ENCODE peak calls at places on chromosomes 13 and 19, in eight cellular contexts. E is WTC11, U is upper lobe of left lung, I is heart left ventricle, O is tibial artery, Z is Calu3, D is BJ, V is PC-9. F is an unnamed sample.

GRCh38 chr19:48598996-48599626 is 7.4 kb upstream of the SPACA4 start:
- DNase-seq in D (no peak), I (no peak), Z (no peak), V (no peak), U (no peak), O (no peak), E (no peak), F (no peak)

GRCh38 chr19:480016-480855 is 16.1 kb upstream of the MADCAM1 start:
- DNase-seq in D (no peak), O (peak), U (peak), V (no peak), I (peak), Z (peak), E (peak), F (no peak)

GRCh38 chr13:44436589-44437337 is 63.1 kb downstream of the SERP2 start:
- DNase-seq in V (peak), U (peak), D (peak), I (peak), E (peak), Z (peak), O (peak), F (peak)

GRCh38 chr13:95067303-95067702 is 233.9 kb downstream of the ABCC4 start:
- DNase-seq in V (no peak), D (no peak), I (no peak), O (no peak), E (no peak), U (no peak), Z (no peak), F (no peak)

GRCh38 chr13:35990196-35990595 is 141.0 kb downstream of the DCLK1 start:
- DNase-seq in D (no peak), Z (no peak), E (peak), V (no peak), U (no peak), I (no peak), O (no peak), F (no peak)

GRCh38 chr19:4101496-4101770 is 22.5 kb downstream of the MAP2K2 start:
- DNase-seq in E (no peak), I (no peak), Z (no peak), V (no peak), D (no peak), U (no peak), O (no peak), F (no peak)

GRCh38 chr19:17148130-17148529 is 67.0 kb upstream of the USE1 start:
- DNase-seq in U (no peak), V (no peak), I (no peak), Z (no peak), E (no peak), D (no peak), O (no peak), F (no peak)

GRCh38 chr19:46724468-46724867 is 7.6 kb upstream of the PRKD2 start:
- DNase-seq in V (peak), I (no peak), D (no peak), E (no peak), O (no peak), U (no peak), Z (no peak), F (no peak)

GRCh38 chr19:5642204-5642603 is 19.3 kb downstream of the SAFB start:
- DNase-seq in Z (no peak), I (no peak), O (no peak), U (no peak), E (no peak), V (no peak), D (no peak), F (no peak)

GRCh38 chr13:97332725-97333124 is 101.2 kb upstream of the RAP2A start:
- DNase-seq in U (no peak), Z (no peak), D (no peak), O (no peak), E (no peak), V (no peak), I (no peak), F (no peak)

GRCh38 chr13:109933476-109933875 is 147.1 kb upstream of the IRS2 start:
- DNase-seq in E (no peak), Z (no peak), I (no peak), D (no peak), U (no peak), V (no peak), O (no peak), F (no peak)

GRCh38 chr13:92806215-92806614 is 420.4 kb upstream of the GPC6 start:
- DNase-seq in I (no peak), V (no peak), O (no peak), E (no peak), U (no peak), Z (no peak), D (no peak), F (no peak)

GRCh38 chr13:51058461-51059167 is 52.5 kb downstream of the C13orf42 start:
- DNase-seq in U (no peak), E (no peak), O (no peak), V (no peak), Z (no peak), I (no peak), D (no peak), F (no peak)

GRCh38 chr13:25762795-25763377 is 288.9 kb downstream of the SHISA2 start:
- DNase-seq in Z (no peak), I (no peak), E (no peak), V (no peak), U (no peak), D (no peak), O (no peak), F (no peak)

GRCh38 chr19:28023064-28023463 is 1189.9 kb downstream of the UQCRFS1 start:
- DNase-seq in O (no peak), D (no peak), V (no peak), Z (no peak), U (no peak), E (no peak), I (no peak), F (no peak)

GRCh38 chr19:8334458-8335342 is 8.4 kb downstream of the KANK3 start:
- DNase-seq in D (no peak), E (peak), V (peak), I (no peak), O (no peak), Z (peak), U (peak), F (peak)

GRCh38 chr19:58538257-58539168 is 5.4 kb upstream of the TRIM28 start:
- DNase-seq in U (no peak), O (no peak), D (no peak), E (peak), V (no peak), I (peak), Z (peak), F (no peak)

GRCh38 chr13:44470623-44471562 is 97.3 kb downstream of the SERP2 start:
- DNase-seq in Z (no peak), D (no peak), I (no peak), O (no peak), E (no peak), U (no peak), V (no peak), F (peak)

GRCh38 chr13:113768018-113768905 is 9.2 kb downstream of the TMEM255B start:
- DNase-seq in I (no peak), U (no peak), E (no peak), O (no peak), V (no peak), D (no peak), Z (no peak), F (no peak)

GRCh38 chr19:47075179-47075811 is 26.9 kb upstream of the TMEM160 start:
- DNase-seq in Z (no peak), D (no peak), I (no peak), O (no peak), U (peak), E (no peak), V (no peak), F (no peak)

GRCh38 chr13:35953537-35954206 is 177.5 kb downstream of the DCLK1 start:
- DNase-seq in Z (peak), D (peak), I (peak), O (peak), U (peak), E (peak), V (peak), F (peak)

GRCh38 chr19:38034153-38034835 is 127.3 kb downstream of the SIPA1L3 start:
- DNase-seq in Z (no peak), U (no peak), V (no peak), D (no peak), I (no peak), O (peak), E (no peak), F (no peak)

GRCh38 chr19:38032151-38032550 is 125.1 kb downstream of the SIPA1L3 start:
- DNase-seq in O (no peak), I (no peak), D (no peak), Z (no peak), U (no peak), E (no peak), V (no peak), F (no peak)

GRCh38 chr19:38032951-38033350 is 125.9 kb downstream of the SIPA1L3 start:
- DNase-seq in D (no peak), Z (no peak), E (no peak), O (no peak), U (no peak), I (no peak), V (no peak), F (no peak)

GRCh38 chr19:38035515-38036495 is 128.8 kb downstream of the SIPA1L3 start:
- DNase-seq in V (no peak), O (no peak), E (no peak), D (no peak), Z (no peak), I (no peak), U (no peak), F (no peak)

GRCh38 chr19:38033658-38034150 is 126.7 kb downstream of the SIPA1L3 start:
- DNase-seq in Z (no peak), I (no peak), E (peak), O (no peak), U (no peak), V (no peak), D (no peak), F (no peak)
- TF ChIP-seq CTCF in Z (no peak), I (no peak), E (no peak), O (no peak), U (no peak), V (no peak), D (no peak), F (no peak)

DNA sequence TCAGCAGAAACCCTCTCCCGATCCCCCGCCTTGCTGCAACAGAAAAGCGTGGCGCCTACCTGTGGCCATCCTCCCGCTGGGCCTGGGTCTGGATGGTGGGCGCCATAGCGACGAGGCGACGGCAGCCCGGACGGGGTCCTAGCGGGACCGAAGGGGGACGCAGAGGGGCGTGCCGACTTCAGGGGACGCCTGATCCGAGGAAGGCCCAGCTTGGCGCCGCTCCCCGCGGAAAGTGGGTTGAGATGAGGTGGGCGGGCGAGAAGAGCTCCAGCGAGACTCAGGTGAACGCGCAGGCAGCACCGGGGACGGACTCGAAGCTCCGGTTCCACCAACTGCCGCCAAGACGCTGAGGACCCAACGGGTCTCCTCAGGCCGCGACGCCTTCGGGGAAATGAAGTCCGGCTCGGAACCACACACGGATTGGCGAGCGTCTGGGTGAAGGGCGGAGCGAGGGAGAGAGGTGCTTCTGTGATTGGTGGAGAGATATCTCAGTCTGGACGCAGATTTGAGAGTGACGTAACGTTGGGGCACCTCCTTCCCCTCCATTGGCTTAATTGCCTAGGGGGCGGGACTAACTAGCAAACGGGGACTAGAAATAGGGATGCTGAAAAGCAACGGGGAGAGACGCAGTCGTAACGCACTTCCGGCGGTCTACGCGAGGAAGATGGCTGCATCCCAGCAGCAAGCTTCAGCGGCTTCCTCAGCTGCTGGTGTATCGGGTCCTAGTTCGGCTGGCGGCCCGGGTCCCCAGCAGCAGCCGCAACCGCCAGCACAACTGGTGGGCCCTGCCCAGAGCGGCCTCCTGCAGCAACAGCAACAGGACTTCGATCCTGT is at the start of the genes MED29 and PAF1:
- DNase-seq in V (peak), I (peak), E (peak), Z (peak), D (peak), O (peak), U (peak), F (peak)
- TF ChIP-seq CTCF in V (no peak), I (peak), E (no peak), Z (no peak), D (peak), O (peak), U (peak), F (no peak)

DNA sequence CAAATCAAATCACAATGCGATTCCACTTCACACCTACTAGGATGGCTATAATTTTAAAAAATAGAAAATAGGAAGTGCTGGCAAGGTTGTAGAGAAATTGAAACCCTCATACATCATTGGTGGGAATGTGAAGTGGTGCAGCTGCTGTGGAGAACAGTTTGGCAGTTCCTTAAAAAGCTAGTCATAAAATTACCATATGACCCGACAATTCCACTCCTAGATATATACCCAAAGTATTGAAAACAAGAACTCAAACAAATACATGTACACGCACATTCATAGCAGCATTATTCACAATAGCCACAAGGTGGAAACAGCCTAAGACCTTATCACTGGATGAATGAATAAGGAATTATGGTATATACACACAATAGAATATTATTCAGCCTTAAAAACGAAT is 12.0 kb downstream of the HMGB1 start:
- DNase-seq in V (peak), U (no peak), E (no peak), O (no peak), D (no peak), Z (no peak), I (no peak), F (no peak)
- TF ChIP-seq CTCF in V (peak), U (no peak), E (no peak), O (no peak), D (no peak), Z (no peak), I (peak), F (no peak)

DNA sequence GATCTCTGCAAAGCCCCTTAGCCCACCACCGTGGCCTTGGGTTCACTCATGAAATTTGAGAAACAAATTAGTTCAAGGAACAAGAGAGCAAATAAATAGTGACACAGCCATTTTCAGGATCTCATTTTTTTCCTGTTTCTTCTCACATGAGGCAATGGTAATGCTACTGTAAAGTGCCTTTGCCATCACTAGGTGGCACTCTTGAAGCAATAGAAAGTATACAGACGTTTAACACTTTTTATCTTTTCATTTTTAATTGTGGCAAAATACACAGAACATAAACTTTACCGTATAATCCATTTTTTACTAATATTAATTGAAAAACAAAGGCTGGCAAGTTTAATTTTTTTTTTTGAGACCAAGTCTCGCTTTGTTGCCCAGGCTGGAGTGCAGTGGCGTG is 76.9 kb upstream of the ZNF835 start:
- DNase-seq in E (no peak), Z (no peak), U (no peak), O (no peak), D (no peak), I (no peak), V (peak), F (no peak)
- TF ChIP-seq CTCF in E (no peak), Z (no peak), U (no peak), O (peak), D (no peak), I (peak), V (peak), F (no peak)

GRCh38 chr13:41199061-41199460 is 4.7 kb upstream of the KBTBD7 start:
- DNase-seq in V (no peak), Z (no peak), I (no peak), O (no peak), U (no peak), E (no peak), D (no peak), F (no peak)

GRCh38 chr13:41193919-41194824 is at the start of gene KBTBD7:
- DNase-seq in Z (peak), O (peak), D (peak), E (peak), V (peak), U (peak), I (peak), F (peak)

GRCh38 chr13:41196011-41196410 is 1.6 kb upstream of the KBTBD7 start:
- DNase-seq in Z (no peak), I (no peak), V (no peak), D (no peak), U (no peak), E (no peak), O (no peak), F (no peak)

GRCh38 chr13:41199526-41199925 is 5.2 kb upstream of the KBTBD7 start:
- DNase-seq in E (no peak), D (no peak), O (no peak), I (no peak), U (no peak), Z (no peak), V (no peak), F (no peak)

DNA sequence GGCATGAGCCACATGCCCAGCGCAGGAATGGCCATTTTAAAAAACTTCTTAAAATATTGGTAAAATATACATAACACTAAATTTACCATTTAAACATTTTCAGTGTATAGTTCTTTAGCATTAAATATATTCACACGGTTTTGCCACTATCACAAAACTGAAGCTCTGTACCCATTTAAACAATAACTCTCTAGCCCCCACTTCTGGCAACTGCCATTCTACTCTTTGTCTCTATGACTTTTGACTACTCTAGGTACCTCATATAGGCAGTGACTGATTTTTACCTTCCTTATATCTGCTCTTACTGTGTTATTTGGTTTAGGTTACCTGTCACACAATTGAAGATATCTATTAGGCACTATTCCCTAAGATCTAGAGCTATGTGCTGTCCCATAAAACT is 2.3 kb upstream of the KBTBD7 start:
- DNase-seq in O (no peak), I (no peak), D (no peak), Z (no peak), E (no peak), U (no peak), V (no peak), F (no peak)
- TF ChIP-seq CTCF in O (no peak), I (no peak), D (peak), Z (no peak), E (no peak), U (no peak), V (no peak), F (peak)

GRCh38 chr19:9430444-9430843 is 4.9 kb downstream of the ZNF266 start:
- DNase-seq in E (no peak), V (no peak), D (no peak), O (no peak), I (no peak), U (no peak), Z (no peak), F (no peak)
- TF ChIP-seq CTCF in E (no peak), V (no peak), D (no peak), O (no peak), I (no peak), U (no peak), Z (no peak), F (no peak)

DNA sequence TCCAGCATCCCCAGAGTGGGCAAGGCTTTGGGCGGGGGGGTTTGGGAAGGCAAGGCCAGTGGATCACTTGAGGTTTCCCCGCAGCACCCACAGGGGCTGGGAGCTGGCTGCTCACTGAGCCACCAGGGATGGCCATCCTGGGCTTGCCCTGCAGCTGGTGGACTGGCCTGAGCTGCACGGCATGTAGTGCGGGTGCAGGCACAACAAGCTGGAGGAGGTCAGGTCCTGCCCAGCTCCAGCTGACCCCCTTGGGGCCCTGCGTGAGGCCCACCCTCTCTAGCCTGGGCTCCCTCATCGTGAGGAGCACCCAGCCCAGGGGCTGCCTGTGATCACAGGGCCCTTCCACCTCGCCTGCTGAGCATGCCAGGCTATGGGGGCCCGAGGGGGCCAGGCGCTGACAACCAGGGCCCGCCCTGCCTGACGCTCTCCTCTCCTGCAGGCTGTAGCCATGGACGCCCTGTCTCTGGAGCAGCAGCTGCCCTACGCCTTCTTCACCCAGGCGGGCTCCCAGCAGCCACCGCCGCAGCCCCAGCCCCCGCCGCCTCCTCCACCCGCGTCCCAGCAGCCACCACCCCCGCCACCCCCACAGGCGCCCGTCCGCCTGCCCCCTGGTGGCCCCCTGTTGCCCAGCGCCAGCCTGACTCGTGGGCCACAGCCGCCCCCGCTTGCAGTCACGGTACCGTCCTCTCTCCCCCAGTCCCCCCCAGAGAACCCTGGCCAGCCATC is 22.9 kb downstream of the COMP start:
- DNase-seq in D (no peak), Z (no peak), E (peak), V (no peak), O (no peak), U (no peak), I (no peak), F (no peak)
- TF ChIP-seq CTCF in D (no peak), Z (no peak), E (peak), V (no peak), O (no peak), U (no peak), I (no peak), F (no peak)

F was measured in RWPE1.